ENCODE peak calls at places on chromosomes 3 and 15, in eight cellular contexts. One of them, this sample, is unnamed.

GRCh38 chr3:50112462-50112861 is 23.7 kb downstream of the RBM5 start:
- DNase-seq in SW480: no peak
- DNase-seq in GM23338: no peak
- DNase-seq in B cell: no peak
- DNase-seq in NCI-H774: no peak
- DNase-seq in hypothalamus: peak
- DNase-seq in NCI-H1092 treated with DMSO at 0.1 percent for 48 hours: no peak
- DNase-seq in mesendoderm: no peak
- DNase-seq in this sample: no peak

GRCh38 chr3:66115858-66116654 is 77.3 kb upstream of the MAGI1 start:
- DNase-seq in SW480: peak
- DNase-seq in GM23338: peak
- DNase-seq in B cell: no peak
- DNase-seq in NCI-H774: no peak
- DNase-seq in hypothalamus: no peak
- DNase-seq in NCI-H1092 treated with DMSO at 0.1 percent for 48 hours: no peak
- DNase-seq in mesendoderm: peak
- DNase-seq in this sample: no peak

GRCh38 chr3:118972974-118973373 is 61.7 kb downstream of the IGSF11 start:
- DNase-seq in SW480: no peak
- DNase-seq in GM23338: no peak
- DNase-seq in B cell: no peak
- DNase-seq in NCI-H774: no peak
- DNase-seq in hypothalamus: peak
- DNase-seq in NCI-H1092 treated with DMSO at 0.1 percent for 48 hours: peak
- DNase-seq in mesendoderm: no peak
- DNase-seq in this sample: peak

GRCh38 chr3:16675805-16676204 is 70.6 kb upstream of the DAZL start:
- DNase-seq in SW480: no peak
- DNase-seq in GM23338: peak
- DNase-seq in B cell: no peak
- DNase-seq in NCI-H774: no peak
- DNase-seq in hypothalamus: no peak
- DNase-seq in NCI-H1092 treated with DMSO at 0.1 percent for 48 hours: no peak
- DNase-seq in mesendoderm: peak
- DNase-seq in this sample: no peak

GRCh38 chr15:64443747-64444621 is 16.4 kb upstream of the ZNF609 start:
- DNase-seq in SW480: peak
- DNase-seq in GM23338: no peak
- DNase-seq in B cell: no peak
- DNase-seq in NCI-H774: no peak
- DNase-seq in hypothalamus: no peak
- DNase-seq in NCI-H1092 treated with DMSO at 0.1 percent for 48 hours: no peak
- DNase-seq in mesendoderm: no peak
- DNase-seq in this sample: no peak

GRCh38 chr3:98692787-98693473 is 70.2 kb upstream of the ST3GAL6 start:
- DNase-seq in SW480: no peak
- DNase-seq in GM23338: no peak
- DNase-seq in B cell: no peak
- DNase-seq in NCI-H774: no peak
- DNase-seq in hypothalamus: no peak
- DNase-seq in NCI-H1092 treated with DMSO at 0.1 percent for 48 hours: no peak
- DNase-seq in mesendoderm: no peak
- DNase-seq in this sample: no peak

GRCh38 chr3:48652923-48653715 is 9.6 kb downstream of the CELSR3 start:
- DNase-seq in SW480: peak
- DNase-seq in GM23338: no peak
- DNase-seq in B cell: no peak
- DNase-seq in NCI-H774: no peak
- DNase-seq in hypothalamus: no peak
- DNase-seq in NCI-H1092 treated with DMSO at 0.1 percent for 48 hours: no peak
- DNase-seq in mesendoderm: no peak
- DNase-seq in this sample: no peak

GRCh38 chr3:152328841-152329240 is 60.1 kb downstream of the MBNL1 start:
- DNase-seq in SW480: no peak
- DNase-seq in GM23338: no peak
- DNase-seq in B cell: no peak
- DNase-seq in NCI-H774: no peak
- DNase-seq in hypothalamus: no peak
- DNase-seq in NCI-H1092 treated with DMSO at 0.1 percent for 48 hours: no peak
- DNase-seq in mesendoderm: peak
- DNase-seq in this sample: no peak

GRCh38 chr15:27250223-27250622 is 279.2 kb downstream of the GABRG3 start:
- DNase-seq in SW480: no peak
- DNase-seq in GM23338: no peak
- DNase-seq in B cell: no peak
- DNase-seq in NCI-H774: peak
- DNase-seq in hypothalamus: no peak
- DNase-seq in NCI-H1092 treated with DMSO at 0.1 percent for 48 hours: peak
- DNase-seq in mesendoderm: no peak
- DNase-seq in this sample: no peak

GRCh38 chr3:79086514-79086913 is 681.3 kb downstream of the ROBO1 start:
- DNase-seq in SW480: peak
- DNase-seq in GM23338: peak
- DNase-seq in B cell: no peak
- DNase-seq in NCI-H774: no peak
- DNase-seq in hypothalamus: peak
- DNase-seq in NCI-H1092 treated with DMSO at 0.1 percent for 48 hours: peak
- DNase-seq in mesendoderm: peak
- DNase-seq in this sample: no peak

GRCh38 chr3:108241146-108241545 is 18.9 kb upstream of the IFT57 start:
- DNase-seq in SW480: no peak
- DNase-seq in GM23338: no peak
- DNase-seq in B cell: no peak
- DNase-seq in NCI-H774: no peak
- DNase-seq in hypothalamus: no peak
- DNase-seq in NCI-H1092 treated with DMSO at 0.1 percent for 48 hours: no peak
- DNase-seq in mesendoderm: peak
- DNase-seq in this sample: no peak

GRCh38 chr3:73508330-73508954 is 116.3 kb downstream of the PDZRN3 start:
- DNase-seq in SW480: peak
- DNase-seq in GM23338: peak
- DNase-seq in B cell: peak
- DNase-seq in NCI-H774: peak
- DNase-seq in hypothalamus: no peak
- DNase-seq in NCI-H1092 treated with DMSO at 0.1 percent for 48 hours: peak
- DNase-seq in mesendoderm: peak
- DNase-seq in this sample: peak

GRCh38 chr15:56660943-56661342 is 72.4 kb downstream of the ZNF280D start:
- DNase-seq in SW480: no peak
- DNase-seq in GM23338: no peak
- DNase-seq in B cell: no peak
- DNase-seq in NCI-H774: no peak
- DNase-seq in hypothalamus: no peak
- DNase-seq in NCI-H1092 treated with DMSO at 0.1 percent for 48 hours: no peak
- DNase-seq in mesendoderm: no peak
- DNase-seq in this sample: no peak

GRCh38 chr3:43307649-43308048 is 21.3 kb downstream of the SNRK start:
- DNase-seq in SW480: no peak
- DNase-seq in GM23338: no peak
- DNase-seq in B cell: no peak
- DNase-seq in NCI-H774: no peak
- DNase-seq in hypothalamus: no peak
- DNase-seq in NCI-H1092 treated with DMSO at 0.1 percent for 48 hours: no peak
- DNase-seq in mesendoderm: no peak
- DNase-seq in this sample: no peak

GRCh38 chr3:71838406-71838805 is 53.5 kb upstream of the PROK2 start:
- DNase-seq in SW480: peak
- DNase-seq in GM23338: peak
- DNase-seq in B cell: no peak
- DNase-seq in NCI-H774: no peak
- DNase-seq in hypothalamus: no peak
- DNase-seq in NCI-H1092 treated with DMSO at 0.1 percent for 48 hours: no peak
- DNase-seq in mesendoderm: peak
- DNase-seq in this sample: no peak

GRCh38 chr3:133588784-133589465 is 15.4 kb downstream of the CDV3 start:
- DNase-seq in SW480: no peak
- DNase-seq in GM23338: no peak
- DNase-seq in B cell: no peak
- DNase-seq in NCI-H774: no peak
- DNase-seq in hypothalamus: no peak
- DNase-seq in NCI-H1092 treated with DMSO at 0.1 percent for 48 hours: no peak
- DNase-seq in mesendoderm: no peak
- DNase-seq in this sample: no peak

GRCh38 chr3:111724694-111725093 is 129.5 kb upstream of the ZBED2 start:
- DNase-seq in SW480: no peak
- DNase-seq in GM23338: no peak
- DNase-seq in B cell: no peak
- DNase-seq in NCI-H774: no peak
- DNase-seq in hypothalamus: no peak
- DNase-seq in NCI-H1092 treated with DMSO at 0.1 percent for 48 hours: no peak
- DNase-seq in mesendoderm: no peak
- DNase-seq in this sample: no peak

GRCh38 chr15:74240002-74240568 is 4.0 kb downstream of the CCDC33 start:
- DNase-seq in SW480: peak
- DNase-seq in GM23338: peak
- DNase-seq in B cell: no peak
- DNase-seq in NCI-H774: peak
- DNase-seq in hypothalamus: peak
- DNase-seq in NCI-H1092 treated with DMSO at 0.1 percent for 48 hours: peak
- DNase-seq in mesendoderm: peak
- DNase-seq in this sample: peak

GRCh38 chr3:30258426-30259392 is 347.7 kb upstream of the TGFBR2 start:
- DNase-seq in SW480: peak
- DNase-seq in GM23338: peak
- DNase-seq in B cell: no peak
- DNase-seq in NCI-H774: peak
- DNase-seq in hypothalamus: no peak
- DNase-seq in NCI-H1092 treated with DMSO at 0.1 percent for 48 hours: peak
- DNase-seq in mesendoderm: no peak
- DNase-seq in this sample: no peak

GRCh38 chr3:180631317-180631716 is 29.4 kb downstream of the TTC14 start:
- DNase-seq in SW480: peak
- DNase-seq in GM23338: peak
- DNase-seq in B cell: no peak
- DNase-seq in NCI-H774: no peak
- DNase-seq in hypothalamus: no peak
- DNase-seq in NCI-H1092 treated with DMSO at 0.1 percent for 48 hours: no peak
- DNase-seq in mesendoderm: no peak
- DNase-seq in this sample: no peak

GRCh38 chr3:153350420-153350819 is 188.4 kb downstream of the RAP2B start:
- DNase-seq in SW480: peak
- DNase-seq in GM23338: no peak
- DNase-seq in B cell: no peak
- DNase-seq in NCI-H774: no peak
- DNase-seq in hypothalamus: no peak
- DNase-seq in NCI-H1092 treated with DMSO at 0.1 percent for 48 hours: no peak
- DNase-seq in mesendoderm: peak
- DNase-seq in this sample: no peak

GRCh38 chr15:74822233-74822632 is 4.2 kb upstream of the CPLX3 start:
- DNase-seq in SW480: no peak
- DNase-seq in GM23338: no peak
- DNase-seq in B cell: no peak
- DNase-seq in NCI-H774: no peak
- DNase-seq in hypothalamus: no peak
- DNase-seq in NCI-H1092 treated with DMSO at 0.1 percent for 48 hours: no peak
- DNase-seq in mesendoderm: no peak
- DNase-seq in this sample: no peak

GRCh38 chr15:89072277-89072869 is 15.9 kb upstream of the ABHD2 start:
- DNase-seq in SW480: no peak
- DNase-seq in GM23338: no peak
- DNase-seq in B cell: no peak
- DNase-seq in NCI-H774: no peak
- DNase-seq in hypothalamus: no peak
- DNase-seq in NCI-H1092 treated with DMSO at 0.1 percent for 48 hours: no peak
- DNase-seq in mesendoderm: no peak
- DNase-seq in this sample: no peak

This sample was measured in nucleus accumbens.